ENCODE peak calls at places on chromosome 20, in nine cellular contexts. One of them, this sample, is unnamed.

GRCh38 chr20:60152792-60153191 is 194.6 kb downstream of the CDH26 start:
- DNase-seq in RWPE2: no peak
- DNase-seq in colonic mucosa: no peak
- DNase-seq in A549: no peak
- DNase-seq in right cardiac atrium: no peak
- DNase-seq in lung: no peak
- DNase-seq in adipocyte: no peak
- DNase-seq in CD4-positive, CD25-positive, alpha-beta regulatory T cell: no peak
- DNase-seq in left lung: no peak
- DNase-seq in this sample: no peak

GRCh38 chr20:57237006-57237953 is 29.2 kb downstream of the BMP7 start:
- DNase-seq in RWPE2: no peak
- DNase-seq in left lung: no peak
- DNase-seq in adipocyte: no peak
- DNase-seq in A549: no peak
- DNase-seq in colonic mucosa: no peak
- DNase-seq in right cardiac atrium: no peak
- DNase-seq in lung: no peak
- DNase-seq in CD4-positive, CD25-positive, alpha-beta regulatory T cell: no peak
- DNase-seq in this sample: no peak

GRCh38 chr20:64010711-64011237 is 25.2 kb upstream of the C20orf204 start:
- DNase-seq in lung: no peak
- DNase-seq in right cardiac atrium: no peak
- DNase-seq in A549: no peak
- DNase-seq in adipocyte: peak; percentile 62
- DNase-seq in CD4-positive, CD25-positive, alpha-beta regulatory T cell: no peak
- DNase-seq in left lung: no peak
- DNase-seq in RWPE2: no peak
- DNase-seq in colonic mucosa: no peak
- DNase-seq in this sample: no peak

GRCh38 chr20:137668-138131 is 4.7 kb upstream of the DEFB126 start:
- DNase-seq in colonic mucosa: no peak
- DNase-seq in CD4-positive, CD25-positive, alpha-beta regulatory T cell: no peak
- DNase-seq in right cardiac atrium: no peak
- DNase-seq in A549: peak; percentile 34
- DNase-seq in RWPE2: no peak
- DNase-seq in adipocyte: peak; percentile 3
- DNase-seq in left lung: no peak
- DNase-seq in lung: no peak
- DNase-seq in this sample: peak; percentile 51

GRCh38 chr20:32727663-32728062 is 15.6 kb downstream of the COMMD7 start:
- DNase-seq in adipocyte: peak; percentile 69
- DNase-seq in A549: no peak
- DNase-seq in left lung: no peak
- DNase-seq in colonic mucosa: no peak
- DNase-seq in lung: no peak
- DNase-seq in RWPE2: no peak
- DNase-seq in right cardiac atrium: no peak
- DNase-seq in CD4-positive, CD25-positive, alpha-beta regulatory T cell: no peak
- DNase-seq in this sample: no peak

GRCh38 chr20:58078741-58079522 is 149.5 kb downstream of the ANKRD60 start:
- DNase-seq in RWPE2: peak; percentile 60
- DNase-seq in A549: no peak
- DNase-seq in right cardiac atrium: no peak
- DNase-seq in left lung: no peak
- DNase-seq in colonic mucosa: peak; percentile 17
- DNase-seq in adipocyte: peak; percentile 47
- DNase-seq in CD4-positive, CD25-positive, alpha-beta regulatory T cell: no peak
- DNase-seq in lung: no peak
- DNase-seq in this sample: peak; percentile 11

GRCh38 chr20:19094959-19095541 is 117.4 kb upstream of the SLC24A3 start:
- DNase-seq in adipocyte: no peak
- DNase-seq in CD4-positive, CD25-positive, alpha-beta regulatory T cell: no peak
- DNase-seq in RWPE2: no peak
- DNase-seq in left lung: no peak
- DNase-seq in colonic mucosa: peak; percentile 38
- DNase-seq in lung: no peak
- DNase-seq in right cardiac atrium: no peak
- DNase-seq in A549: no peak
- DNase-seq in this sample: no peak

GRCh38 chr20:32040142-32040953 is 11.7 kb upstream of the HCK start:
- DNase-seq in adipocyte: no peak
- DNase-seq in lung: peak; percentile 60
- DNase-seq in CD4-positive, CD25-positive, alpha-beta regulatory T cell: no peak
- DNase-seq in colonic mucosa: no peak
- DNase-seq in A549: no peak
- DNase-seq in RWPE2: peak; percentile 79
- DNase-seq in right cardiac atrium: peak; percentile 79
- DNase-seq in left lung: peak; percentile 77
- DNase-seq in this sample: no peak

GRCh38 chr20:41138527-41139226 is 1.3 kb downstream of the PLCG1 start:
- DNase-seq in colonic mucosa: peak; percentile 57
- DNase-seq in A549: no peak
- DNase-seq in left lung: no peak
- DNase-seq in RWPE2: peak; percentile 80
- DNase-seq in lung: no peak
- DNase-seq in adipocyte: peak; percentile 56
- DNase-seq in right cardiac atrium: peak; percentile 68
- DNase-seq in CD4-positive, CD25-positive, alpha-beta regulatory T cell: peak; percentile 40
- DNase-seq in this sample: no peak

GRCh38 chr20:18571578-18571977 is 4.3 kb downstream of the SMIM26 start:
- DNase-seq in A549: no peak
- DNase-seq in RWPE2: no peak
- DNase-seq in lung: no peak
- DNase-seq in colonic mucosa: no peak
- DNase-seq in left lung: no peak
- DNase-seq in CD4-positive, CD25-positive, alpha-beta regulatory T cell: no peak
- DNase-seq in adipocyte: no peak
- DNase-seq in right cardiac atrium: no peak
- DNase-seq in this sample: no peak

GRCh38 chr20:14334306-14334930 is 3.0 kb downstream of the FLRT3 start:
- DNase-seq in RWPE2: no peak
- DNase-seq in colonic mucosa: no peak
- DNase-seq in adipocyte: peak; percentile 89
- DNase-seq in lung: peak; percentile 47
- DNase-seq in left lung: no peak
- DNase-seq in CD4-positive, CD25-positive, alpha-beta regulatory T cell: no peak
- DNase-seq in A549: peak; percentile 37
- DNase-seq in right cardiac atrium: peak; percentile 38
- DNase-seq in this sample: peak; percentile 80

GRCh38 chr20:10536531-10536930 is 101.4 kb downstream of the SLX4IP start:
- DNase-seq in left lung: no peak
- DNase-seq in CD4-positive, CD25-positive, alpha-beta regulatory T cell: no peak
- DNase-seq in RWPE2: no peak
- DNase-seq in lung: peak; percentile 40
- DNase-seq in colonic mucosa: no peak
- DNase-seq in adipocyte: peak; percentile 57
- DNase-seq in right cardiac atrium: no peak
- DNase-seq in A549: no peak
- DNase-seq in this sample: no peak

GRCh38 chr20:10784337-10785183 is 110.8 kb upstream of the JAG1 start:
- DNase-seq in adipocyte: no peak
- DNase-seq in right cardiac atrium: no peak
- DNase-seq in CD4-positive, CD25-positive, alpha-beta regulatory T cell: no peak
- DNase-seq in RWPE2: no peak
- DNase-seq in left lung: no peak
- DNase-seq in lung: no peak
- DNase-seq in colonic mucosa: no peak
- DNase-seq in A549: no peak
- DNase-seq in this sample: no peak

GRCh38 chr20:39943336-39943735 is 745.7 kb downstream of the MAFB start:
- DNase-seq in adipocyte: no peak
- DNase-seq in CD4-positive, CD25-positive, alpha-beta regulatory T cell: no peak
- DNase-seq in colonic mucosa: no peak
- DNase-seq in RWPE2: no peak
- DNase-seq in left lung: no peak
- DNase-seq in right cardiac atrium: no peak
- DNase-seq in A549: no peak
- DNase-seq in lung: no peak
- DNase-seq in this sample: no peak

GRCh38 chr20:31678389-31679356 is 41.0 kb downstream of the COX4I2 start:
- DNase-seq in lung: no peak
- DNase-seq in right cardiac atrium: no peak
- DNase-seq in CD4-positive, CD25-positive, alpha-beta regulatory T cell: no peak
- DNase-seq in left lung: no peak
- DNase-seq in adipocyte: peak; percentile 36
- DNase-seq in RWPE2: peak; percentile 91
- DNase-seq in colonic mucosa: no peak
- DNase-seq in A549: no peak
- DNase-seq in this sample: peak; percentile 78

GRCh38 chr20:60921021-60921622 is 330.9 kb upstream of the CDH4 start:
- DNase-seq in adipocyte: peak; percentile 1
- DNase-seq in A549: peak; percentile 5
- DNase-seq in colonic mucosa: no peak
- DNase-seq in lung: no peak
- DNase-seq in left lung: no peak
- DNase-seq in right cardiac atrium: peak; percentile 83
- DNase-seq in CD4-positive, CD25-positive, alpha-beta regulatory T cell: no peak
- DNase-seq in RWPE2: peak; percentile 36
- DNase-seq in this sample: no peak

GRCh38 chr20:56573989-56574388 is 40.9 kb downstream of the FAM209B start:
- DNase-seq in colonic mucosa: no peak
- DNase-seq in RWPE2: no peak
- DNase-seq in adipocyte: no peak
- DNase-seq in CD4-positive, CD25-positive, alpha-beta regulatory T cell: no peak
- DNase-seq in lung: no peak
- DNase-seq in left lung: no peak
- DNase-seq in right cardiac atrium: no peak
- DNase-seq in A549: no peak
- DNase-seq in this sample: no peak

GRCh38 chr20:47610247-47610944 is 108.7 kb downstream of the NCOA3 start:
- DNase-seq in CD4-positive, CD25-positive, alpha-beta regulatory T cell: peak; percentile 35
- DNase-seq in adipocyte: peak; percentile 79
- DNase-seq in left lung: peak; percentile 46
- DNase-seq in RWPE2: no peak
- DNase-seq in right cardiac atrium: peak; percentile 35
- DNase-seq in colonic mucosa: no peak
- DNase-seq in A549: peak; percentile 67
- DNase-seq in lung: no peak
- DNase-seq in this sample: peak; percentile 22

DNA sequence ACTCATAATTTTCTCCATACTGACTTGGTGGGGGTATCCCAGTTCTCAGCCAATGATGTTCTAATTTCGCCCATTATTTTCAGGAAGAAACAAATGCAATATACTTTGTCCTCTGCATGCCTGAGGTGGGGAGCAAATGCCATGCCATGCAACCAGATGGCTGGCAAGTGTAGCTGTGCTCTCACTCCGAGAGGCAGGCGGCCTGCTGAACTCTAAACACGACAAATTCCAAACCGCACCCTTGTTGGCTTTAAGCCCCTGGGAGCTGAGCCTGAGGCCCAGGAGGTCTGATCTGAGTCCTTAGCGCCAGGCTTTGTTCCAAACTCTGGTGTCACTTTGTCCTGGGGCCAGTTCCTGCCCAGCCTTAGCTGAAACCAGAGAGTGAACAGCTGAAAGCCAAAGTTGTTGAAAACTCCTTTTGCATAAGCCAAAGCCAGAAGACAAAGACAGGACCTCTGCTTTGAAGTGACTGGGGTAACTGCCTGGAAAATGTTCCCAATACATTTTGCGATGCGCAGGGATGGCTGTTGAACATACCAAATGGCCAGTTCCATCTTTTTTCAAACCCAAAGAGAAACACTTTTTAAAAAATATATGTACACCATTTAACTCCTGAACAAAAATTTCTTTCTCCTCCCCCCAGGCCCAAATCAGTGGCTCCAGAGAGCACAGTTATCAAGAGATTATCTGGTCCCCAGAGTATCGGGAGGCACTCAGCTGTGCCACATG is 46.2 kb downstream of the TTI1 start:
- DNase-seq in CD4-positive, CD25-positive, alpha-beta regulatory T cell: no peak
- DNase-seq in colonic mucosa: no peak
- DNase-seq in adipocyte: peak; percentile 82
- DNase-seq in RWPE2: no peak
- DNase-seq in left lung: peak; percentile 72
- DNase-seq in A549: no peak
- DNase-seq in lung: peak; percentile 89
- DNase-seq in right cardiac atrium: peak; percentile 89
- DNase-seq in this sample: no peak
- H3K4me1 ChIP-seq in CD4-positive, CD25-positive, alpha-beta regulatory T cell: no peaks in the 10 kb centered on the region
- H3K4me1 ChIP-seq in colonic mucosa: peaks cover 13% of the 10 kb centered on the region
- H3K4me1 ChIP-seq in adipocyte: peaks cover 34% of the 10 kb centered on the region
- H3K4me1 ChIP-seq in RWPE2: peaks cover 29% of the 10 kb centered on the region
- H3K4me1 ChIP-seq in left lung: peaks cover 23% of the 10 kb centered on the region
- H3K4me1 ChIP-seq in A549: peaks cover 44% of the 10 kb centered on the region
- H3K4me1 ChIP-seq in lung: peaks cover 13% of the 10 kb centered on the region
- H3K4me1 ChIP-seq in right cardiac atrium: peaks cover 23% of the 10 kb centered on the region
- H3K4me1 ChIP-seq in this sample: peaks cover 37% of the 10 kb centered on the region

GRCh38 chr20:23622839-23623343 is 14.9 kb downstream of the CST3 start:
- DNase-seq in colonic mucosa: peak; percentile 74
- DNase-seq in RWPE2: no peak
- DNase-seq in adipocyte: peak; percentile 94
- DNase-seq in left lung: peak; percentile 74
- DNase-seq in right cardiac atrium: peak; percentile 88
- DNase-seq in A549: peak; percentile 95
- DNase-seq in lung: peak; percentile 70
- DNase-seq in CD4-positive, CD25-positive, alpha-beta regulatory T cell: no peak
- DNase-seq in this sample: peak; percentile 69
- H3K4me3 ChIP-seq in colonic mucosa: no peak overlapping the region
- H3K4me3 ChIP-seq in RWPE2: peak overlapping the region; percentile 14
- H3K4me3 ChIP-seq in adipocyte: peak overlapping the region; percentile 69
- H3K4me3 ChIP-seq in left lung: no peak overlapping the region
- H3K4me3 ChIP-seq in right cardiac atrium: peak overlapping the region; percentile 22
- H3K4me3 ChIP-seq in A549: peak overlapping the region; percentile 31
- H3K4me3 ChIP-seq in lung: no peak overlapping the region
- H3K4me3 ChIP-seq in CD4-positive, CD25-positive, alpha-beta regulatory T cell: no peak overlapping the region
- H3K4me3 ChIP-seq in this sample: no peak overlapping the region

GRCh38 chr20:12404941-12405340 is 487.2 kb downstream of the BTBD3 start:
- DNase-seq in adipocyte: no peak
- DNase-seq in lung: no peak
- DNase-seq in colonic mucosa: no peak
- DNase-seq in CD4-positive, CD25-positive, alpha-beta regulatory T cell: no peak
- DNase-seq in A549: no peak
- DNase-seq in left lung: no peak
- DNase-seq in RWPE2: no peak
- DNase-seq in right cardiac atrium: no peak
- DNase-seq in this sample: no peak
- H3K9me3 ChIP-seq in adipocyte: peaks cover 29% of the 10 kb centered on the region
- H3K9me3 ChIP-seq in lung: peaks cover 9% of the 10 kb centered on the region
- H3K9me3 ChIP-seq in colonic mucosa: no peaks in the 10 kb centered on the region
- H3K9me3 ChIP-seq in CD4-positive, CD25-positive, alpha-beta regulatory T cell: peaks cover 2% of the 10 kb centered on the region
- H3K9me3 ChIP-seq in A549: no peaks in the 10 kb centered on the region
- H3K9me3 ChIP-seq in left lung: peaks cover 55% of the 10 kb centered on the region
- H3K9me3 ChIP-seq in RWPE2: peaks cover 5% of the 10 kb centered on the region
- H3K9me3 ChIP-seq in right cardiac atrium: peaks cover 8% of the 10 kb centered on the region
- H3K9me3 ChIP-seq in this sample: no peaks in the 10 kb centered on the region

GRCh38 chr20:4867036-4867435 is 134.3 kb downstream of the SLC23A2 start:
- DNase-seq in right cardiac atrium: no peak
- DNase-seq in A549: no peak
- DNase-seq in left lung: no peak
- DNase-seq in RWPE2: no peak
- DNase-seq in colonic mucosa: no peak
- DNase-seq in lung: no peak
- DNase-seq in adipocyte: no peak
- DNase-seq in CD4-positive, CD25-positive, alpha-beta regulatory T cell: no peak
- DNase-seq in this sample: no peak
- H3K4me1 ChIP-seq in right cardiac atrium: no peaks in the 10 kb centered on the region
- H3K4me1 ChIP-seq in A549: peaks cover 25% of the 10 kb centered on the region
- H3K4me1 ChIP-seq in left lung: no peaks in the 10 kb centered on the region
- H3K4me1 ChIP-seq in RWPE2: no peaks in the 10 kb centered on the region
- H3K4me1 ChIP-seq in colonic mucosa: no peaks in the 10 kb centered on the region
- H3K4me1 ChIP-seq in lung: no peaks in the 10 kb centered on the region
- H3K4me1 ChIP-seq in adipocyte: no peaks in the 10 kb centered on the region
- H3K4me1 ChIP-seq in CD4-positive, CD25-positive, alpha-beta regulatory T cell: no peaks in the 10 kb centered on the region
- H3K4me1 ChIP-seq in this sample: no peaks in the 10 kb centered on the region